ENCODE peak calls at places on chromosomes 3 and 15, in eight cellular contexts. G, Q, M, L, J, O, I and X are unnamed samples.
A peak's percentile ranks its signal among the peaks of the same experiment; 100 is the strongest.

GRCh38 chr3:114685053-114685630 is 391.3 kb downstream of the TIGIT start:
- DNase-seq in G (no peak), Q (no peak), M (no peak), L (no peak), J (no peak), O (no peak), I (no peak), X (no peak)

GRCh38 chr3:157493627-157494550 is 9.3 kb downstream of the VEPH1 start:
- DNase-seq in G (no peak), Q (peak; percentile 24), M (no peak), L (peak; percentile 31), J (peak; percentile 10), O (no peak), I (no peak), X (no peak)

GRCh38 chr3:162978136-162978535 is 1481.5 kb downstream of the OTOL1 start:
- DNase-seq in G (no peak), Q (no peak), M (no peak), L (no peak), J (no peak), O (no peak), I (no peak), X (no peak)

GRCh38 chr3:157388976-157389375 is 47.7 kb upstream of the PTX3 start:
- DNase-seq in G (peak; percentile 21), Q (no peak), M (no peak), L (no peak), J (no peak), O (no peak), I (no peak), X (no peak)

GRCh38 chr3:48504051-48504946 is at the start of gene SHISA5:
- DNase-seq in G (no peak), Q (peak; percentile 23), M (peak; percentile 50), L (peak; percentile 52), J (no peak), O (peak; percentile 40), I (peak; percentile 20), X (no peak)

GRCh38 chr3:143170676-143171075 is 51.1 kb downstream of the CHST2 start:
- DNase-seq in G (no peak), Q (peak; percentile 63), M (peak; percentile 5), L (no peak), J (no peak), O (no peak), I (no peak), X (peak; percentile 90)

GRCh38 chr15:76460871-76461270 is 124.3 kb downstream of the ISL2 start:
- DNase-seq in G (peak; percentile 2), Q (no peak), M (no peak), L (no peak), J (no peak), O (no peak), I (no peak), X (no peak)

GRCh38 chr3:172760406-172760805 is 9.9 kb downstream of the ECT2 start:
- DNase-seq in G (no peak), Q (peak; percentile 53), M (no peak), L (no peak), J (no peak), O (no peak), I (no peak), X (no peak)

GRCh38 chr15:62584301-62585235 is 419.5 kb upstream of the C2CD4B start:
- DNase-seq in G (no peak), Q (no peak), M (no peak), L (no peak), J (no peak), O (no peak), I (no peak), X (no peak)

GRCh38 chr3:192121921-192122320 is 605.4 kb downstream of the FGF12 start:
- DNase-seq in G (no peak), Q (no peak), M (no peak), L (no peak), J (no peak), O (no peak), I (no peak), X (no peak)

GRCh38 chr3:29268651-29269050 is 12.2 kb upstream of the RBMS3 start:
- DNase-seq in G (no peak), Q (no peak), M (peak; percentile 20), L (no peak), J (no peak), O (no peak), I (no peak), X (no peak)

GRCh38 chr15:83305696-83306291 is 21.3 kb upstream of the BNC1 start:
- DNase-seq in G (no peak), Q (no peak), M (peak; percentile 8), L (peak; percentile 35), J (no peak), O (no peak), I (no peak), X (no peak)

GRCh38 chr15:62758126-62758951 is 284.2 kb upstream of the TPM1 start:
- DNase-seq in G (no peak), Q (peak; percentile 77), M (no peak), L (peak; percentile 37), J (peak; percentile 31), O (no peak), I (no peak), X (no peak)

GRCh38 chr3:110855207-110855606 is 216.4 kb upstream of the NECTIN3 start:
- DNase-seq in G (no peak), Q (no peak), M (no peak), L (no peak), J (no peak), O (no peak), I (no peak), X (no peak)

GRCh38 chr3:105518806-105519418 is 152.2 kb downstream of the ALCAM start:
- DNase-seq in G (peak; percentile 38), Q (peak; percentile 39), M (peak; percentile 11), L (no peak), J (peak; percentile 19), O (no peak), I (no peak), X (peak; percentile 63)

GRCh38 chr3:87317779-87318178 is 41.4 kb upstream of the POU1F1 start:
- DNase-seq in G (no peak), Q (no peak), M (no peak), L (no peak), J (no peak), O (no peak), I (no peak), X (no peak)

GRCh38 chr15:37096878-37097568 is 3.3 kb downstream of the MEIS2 start:
- DNase-seq in G (no peak), Q (no peak), M (no peak), L (no peak), J (no peak), O (no peak), I (no peak), X (no peak)

DNA sequence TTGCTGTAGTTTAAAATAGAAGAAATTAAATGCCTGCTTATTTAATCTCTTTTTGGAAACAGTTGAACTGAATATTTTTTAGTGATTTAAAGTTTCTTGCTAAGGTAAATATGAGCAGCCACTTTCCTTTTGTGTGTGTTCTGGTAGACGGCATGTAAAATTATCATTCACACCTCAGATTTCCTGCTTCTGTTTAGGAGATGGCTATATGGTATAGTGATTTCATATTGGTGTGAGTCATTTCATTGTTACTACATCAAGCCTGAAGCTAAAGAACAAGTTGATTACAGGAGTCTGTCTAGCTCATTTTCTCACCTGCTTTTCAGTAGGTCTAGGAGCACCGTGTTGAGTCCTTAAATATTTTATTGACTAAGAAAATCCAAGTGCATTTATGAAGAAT is 2.2 kb downstream of the LRCH3 start:
- DNase-seq in G (no peak), Q (no peak), M (no peak), L (no peak), J (no peak), O (no peak), I (no peak), X (peak; percentile 17)
- H3K4me3 ChIP-seq in G (peak overlapping the region; percentile 14), Q (no peak overlapping the region), M (no peak overlapping the region), L (no peak overlapping the region), J (no peak overlapping the region), O (no peak overlapping the region), I (no peak overlapping the region), X (no peak overlapping the region)

GRCh38 chr3:177106184-177106583 is 91.1 kb downstream of the TBL1XR1 start:
- DNase-seq in G (no peak), Q (no peak), M (no peak), L (no peak), J (no peak), O (no peak), I (no peak), X (no peak)
- H3K4me3 ChIP-seq in G (no peak overlapping the region), Q (no peak overlapping the region), M (no peak overlapping the region), L (no peak overlapping the region), J (no peak overlapping the region), O (no peak overlapping the region), I (no peak overlapping the region), X (no peak overlapping the region)

DNA sequence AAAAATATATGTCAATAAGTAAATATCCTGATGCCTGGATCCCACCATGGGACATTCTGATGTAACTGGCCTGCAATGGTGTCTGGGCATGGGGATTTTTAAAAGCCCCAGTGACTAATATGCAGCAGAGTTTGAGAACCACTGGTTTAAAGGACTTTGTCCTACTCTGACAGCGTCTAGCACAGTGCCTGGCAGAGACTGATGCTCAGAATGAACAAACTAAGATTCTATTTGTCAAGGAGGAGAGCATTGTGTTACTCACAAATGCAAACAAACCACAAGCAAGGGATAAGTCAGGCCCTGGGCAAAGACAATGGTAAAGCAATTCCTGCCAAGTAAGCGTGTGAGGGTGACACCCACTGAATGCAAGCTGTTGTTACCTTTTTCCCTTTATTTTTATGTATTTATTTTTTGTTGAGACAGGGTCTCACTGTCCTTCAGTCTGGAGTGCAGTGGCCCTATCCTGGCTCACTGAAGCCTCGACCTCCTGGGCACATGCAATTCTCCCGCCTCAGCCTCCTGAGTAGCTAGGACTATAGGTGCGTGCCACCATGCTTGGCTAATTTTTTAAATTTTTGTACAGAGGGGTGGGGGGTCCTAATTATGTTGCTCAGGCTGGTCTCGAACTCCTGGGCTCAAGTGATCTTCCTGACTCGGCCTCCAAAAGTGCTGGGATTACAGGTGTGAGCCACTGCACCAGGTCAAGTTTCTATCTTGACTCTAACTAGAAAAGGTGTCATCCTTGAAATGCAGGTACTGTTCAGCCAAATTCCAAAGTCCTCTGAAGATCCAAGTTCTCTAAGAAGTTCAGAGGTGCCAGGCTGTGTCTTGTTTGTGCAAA is 909 bp upstream of the GPD1L start:
- DNase-seq in G (no peak), Q (no peak), M (no peak), L (no peak), J (peak; percentile 44), O (no peak), I (no peak), X (no peak)
- H3K4me3 ChIP-seq in G (no peak overlapping the region), Q (no peak overlapping the region), M (peak overlapping the region; percentile 71), L (peak overlapping the region; percentile 88), J (peak overlapping the region; percentile 95), O (peak overlapping the region; percentile 76), I (peak overlapping the region; percentile 91), X (peak overlapping the region; percentile 38)

GRCh38 chr15:40847225-40847961 is 3.5 kb downstream of the SPINT1 start:
- DNase-seq in G (no peak), Q (peak; percentile 25), M (peak; percentile 42), L (peak; percentile 82), J (peak; percentile 38), O (no peak), I (no peak), X (peak; percentile 72)

GRCh38 chr15:40844543-40844981 is 714 bp downstream of the SPINT1 start:
- DNase-seq in G (no peak), Q (no peak), M (no peak), L (no peak), J (no peak), O (no peak), I (no peak), X (peak; percentile 15)

GRCh38 chr15:40845511-40846284 is 1.9 kb downstream of the SPINT1 start:
- DNase-seq in G (no peak), Q (no peak), M (peak; percentile 53), L (peak; percentile 93), J (no peak), O (no peak), I (no peak), X (no peak)

GRCh38 chr15:40845036-40845435 is 1.2 kb downstream of the SPINT1 start:
- DNase-seq in G (no peak), Q (no peak), M (no peak), L (no peak), J (no peak), O (no peak), I (no peak), X (no peak)

GRCh38 chr15:40846846-40847224 is 3.0 kb downstream of the SPINT1 start:
- DNase-seq in G (no peak), Q (no peak), M (no peak), L (no peak), J (no peak), O (no peak), I (no peak), X (no peak)
- H3K4me3 ChIP-seq in G (no peak overlapping the region), Q (no peak overlapping the region), M (no peak overlapping the region), L (peak overlapping the region; percentile 68), J (no peak overlapping the region), O (no peak overlapping the region), I (no peak overlapping the region), X (no peak overlapping the region)